ENCODE peak calls at places on chromosome X, in nine cellular contexts. U is CD8-positive, alpha-beta T cell; N is GM12878; H is pancreas; G is astrocyte; E is tibial artery; M is heart right ventricle; T is hepatocyte; Y is A549. X is an unnamed sample.

GRCh38 chrX:105999294-105999693 is 39.2 kb downstream of the SERPINA7 start:
- DNase-seq in U (no peak), G (no peak), T (no peak), M (no peak), N (no peak), E (no peak), H (no peak), Y (no peak), X (no peak)

GRCh38 chrX:131812847-131813825 is 210.0 kb upstream of the STK26 start:
- DNase-seq in G (peak; percentile 54), N (peak; percentile 92), M (no peak), T (no peak), H (no peak), E (no peak), Y (peak; percentile 6), U (peak; percentile 88), X (peak; percentile 78)

GRCh38 chrX:109218761-109219160 is 263.1 kb downstream of the GUCY2F start:
- DNase-seq in T (no peak), H (no peak), M (no peak), G (no peak), E (no peak), Y (no peak), N (no peak), U (no peak), X (no peak)

GRCh38 chrX:27915617-27916016 is 65.6 kb downstream of the DCAF8L1 start:
- DNase-seq in M (no peak), Y (no peak), U (no peak), G (no peak), H (no peak), E (no peak), T (no peak), N (peak; percentile 20), X (no peak)

GRCh38 chrX:38347136-38347535 is 5.3 kb upstream of the OTC start:
- DNase-seq in H (no peak), T (peak; percentile 9), M (no peak), U (no peak), Y (no peak), G (peak; percentile 72), E (no peak), N (no peak), X (peak; percentile 5)

GRCh38 chrX:109487640-109488039 is 5.8 kb upstream of the GUCY2F start:
- DNase-seq in T (no peak), E (no peak), G (no peak), H (no peak), Y (no peak), U (no peak), M (no peak), N (no peak), X (no peak)

GRCh38 chrX:114127411-114128025 is 456.4 kb upstream of the HTR2C start:
- DNase-seq in N (no peak), H (no peak), E (no peak), G (no peak), U (no peak), Y (no peak), T (peak; percentile 11), M (no peak), X (no peak)

GRCh38 chrX:68997911-68998310 is 167.3 kb downstream of the PJA1 start:
- DNase-seq in Y (no peak), H (peak; percentile 41), M (peak; percentile 48), N (no peak), G (peak; percentile 73), U (no peak), E (peak; percentile 45), T (peak; percentile 38), X (peak; percentile 81)

GRCh38 chrX:9337056-9337455 is 127.8 kb upstream of the TBL1X start:
- DNase-seq in H (no peak), M (no peak), T (no peak), U (no peak), G (peak; percentile 59), E (peak; percentile 31), N (no peak), Y (no peak), X (peak; percentile 37)

GRCh38 chrX:53422915-53423268 is 219 bp downstream of the RIBC1 start:
- DNase-seq in Y (no peak), T (no peak), U (no peak), M (no peak), H (no peak), G (no peak), N (no peak), E (no peak), X (no peak)

GRCh38 chrX:53422091-53422914 is at the start of the genes RIBC1 and SMC1A:
- DNase-seq in T (peak; percentile 96), E (peak; percentile 94), M (peak; percentile 94), H (peak; percentile 96), U (peak; percentile 98), Y (peak; percentile 97), N (peak; percentile 97), G (peak; percentile 95), X (peak; percentile 97)

GRCh38 chrX:53421772-53422090 is 723 bp downstream of the SMC1A start:
- DNase-seq in H (no peak), Y (peak; percentile 10), T (no peak), M (no peak), U (no peak), E (no peak), G (no peak), N (no peak), X (no peak)

DNA sequence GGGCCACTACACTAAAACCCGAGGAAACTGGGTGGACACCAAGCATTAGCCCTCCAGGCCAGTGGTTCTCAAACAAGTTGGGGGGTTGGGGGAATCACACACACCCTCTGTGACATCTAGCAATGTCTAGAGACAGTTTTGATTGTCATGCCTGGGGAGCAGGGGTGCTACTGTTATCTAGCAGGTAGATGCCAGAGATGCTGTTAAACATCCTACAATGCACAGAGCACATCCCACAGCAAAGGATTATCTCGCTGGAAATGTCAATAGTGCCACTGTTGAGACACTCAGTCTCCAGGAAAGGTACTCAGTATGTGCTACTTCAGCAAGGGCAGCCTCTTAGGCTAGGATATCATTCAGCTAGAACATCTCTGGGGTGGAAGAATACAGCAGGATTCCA is 1.3 kb downstream of the SMC1A start:
- DNase-seq in H (no peak), G (no peak), E (no peak), M (no peak), T (no peak), Y (no peak), N (no peak), U (no peak), X (no peak)
- H3K4me3 ChIP-seq in H (no peak overlapping the region), G (peak overlapping the region; percentile 87), E (peak overlapping the region; percentile 69), M (no peak overlapping the region), T (peak overlapping the region; percentile 98), Y (peak overlapping the region; percentile 65), N (peak overlapping the region; percentile 80), U (peak overlapping the region; percentile 92), X (no peak overlapping the region)

GRCh38 chrX:41922125-41922521 is 1.2 kb downstream of the CASK start:
- DNase-seq in M (no peak), U (peak; percentile 38), E (no peak), G (peak; percentile 26), H (no peak), N (no peak), T (no peak), Y (no peak), X (no peak)

GRCh38 chrX:41921492-41922124 is 1.7 kb downstream of the CASK start:
- DNase-seq in E (peak; percentile 19), Y (no peak), G (no peak), M (no peak), N (peak; percentile 45), U (no peak), T (no peak), H (no peak), X (no peak)

GRCh38 chrX:41922694-41923171 is 621 bp downstream of the CASK start:
- DNase-seq in T (peak; percentile 57), E (no peak), U (peak; percentile 21), N (no peak), G (peak; percentile 2), Y (peak; percentile 17), M (peak; percentile 33), H (peak; percentile 7), X (peak; percentile 17)

GRCh38 chrX:41923257-41923924 is at the start of gene CASK:
- DNase-seq in E (peak; percentile 88), N (peak; percentile 51), T (peak; percentile 96), Y (peak; percentile 52), U (peak; percentile 88), G (peak; percentile 70), M (peak; percentile 93), H (peak; percentile 90), X (peak; percentile 91)

GRCh38 chrX:41923925-41924693 is 755 bp upstream of the CASK start:
- DNase-seq in Y (peak; percentile 44), M (no peak), U (peak; percentile 31), E (peak; percentile 21), N (no peak), G (peak; percentile 39), T (peak; percentile 59), H (peak; percentile 9), X (peak; percentile 20)
- H3K27ac ChIP-seq in Y (peak overlapping the region; percentile 64), M (peak overlapping the region; percentile 87), U (peak overlapping the region; percentile 22), E (peak overlapping the region; percentile 78), N (no peak overlapping the region), G (peak overlapping the region; percentile 73), T (peak overlapping the region; percentile 95), H (peak overlapping the region; percentile 67), X (peak overlapping the region; percentile 85)

DNA sequence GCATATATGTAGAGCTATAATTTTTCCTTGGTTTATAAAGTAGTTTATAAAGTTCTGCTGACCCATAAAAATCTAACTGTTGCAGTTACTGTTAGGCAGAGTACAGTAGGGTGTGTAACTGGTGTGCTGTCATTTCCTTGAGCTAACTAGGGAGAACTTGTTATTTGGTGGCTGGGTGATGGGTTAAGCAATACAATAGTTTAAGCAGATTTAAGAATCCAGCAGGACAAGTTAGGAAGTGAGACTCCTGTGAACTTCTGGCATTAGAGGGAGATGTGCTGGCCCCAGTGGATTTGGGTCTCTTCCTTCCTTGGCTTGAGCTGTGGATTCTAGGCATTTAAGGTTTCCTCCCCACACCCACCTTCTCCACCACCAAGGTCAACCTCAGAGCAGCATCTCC is 70.4 kb downstream of the CLCN5 start:
- DNase-seq in T (no peak), G (no peak), H (no peak), E (no peak), U (no peak), M (no peak), Y (no peak), N (no peak), X (no peak)
- TF ChIP-seq CTCF in T (no peak), G (no peak), H (no peak), E (no peak), U (no peak), M (no peak), Y (no peak), N (no peak), X (no peak)

GRCh38 chrX:53682885-53683555 is 3.5 kb downstream of the HUWE1 start:
- DNase-seq in H (no peak), T (peak; percentile 55), Y (peak; percentile 46), N (no peak), E (peak; percentile 26), U (peak; percentile 11), G (peak; percentile 41), M (no peak), X (peak; percentile 58)

GRCh38 chrX:53681661-53682060 is 4.9 kb downstream of the HUWE1 start:
- DNase-seq in E (no peak), G (peak; percentile 55), N (no peak), M (no peak), H (no peak), U (no peak), T (no peak), Y (no peak), X (no peak)

GRCh38 chrX:53685711-53686110 is 808 bp downstream of the HUWE1 start:
- DNase-seq in U (no peak), G (no peak), E (no peak), T (no peak), N (no peak), M (no peak), Y (no peak), H (no peak), X (no peak)

GRCh38 chrX:53684415-53685192 is 1.9 kb downstream of the HUWE1 start:
- DNase-seq in H (no peak), E (no peak), T (no peak), N (no peak), G (no peak), Y (peak; percentile 1), U (no peak), M (no peak), X (no peak)

GRCh38 chrX:53683556-53684414 is 2.7 kb downstream of the HUWE1 start:
- DNase-seq in H (peak; percentile 93), Y (peak; percentile 75), U (peak; percentile 85), G (peak; percentile 93), M (peak; percentile 87), N (peak; percentile 95), E (peak; percentile 92), T (peak; percentile 97), X (peak; percentile 94)
- H3K4me3 ChIP-seq in H (peak overlapping the region; percentile 23), Y (peak overlapping the region; percentile 90), U (peak overlapping the region; percentile 76), G (peak overlapping the region; percentile 89), M (peak overlapping the region; percentile 53), N (peak overlapping the region; percentile 67), E (peak overlapping the region; percentile 80), T (peak overlapping the region; percentile 55), X (peak overlapping the region; percentile 74)